ENCODE peak calls at places on chromosomes 13 and 19, in nine cellular contexts. One of them, this sample, is unnamed. For H3K4me1, the result is how much of the 10 kb centered on the place peaks cover.

GRCh38 chr13:30892966-30893365 is 13.1 kb upstream of the MEDAG start:
- ATAC-seq in A549: peak
- ATAC-seq in upper lobe of left lung: no peak
- ATAC-seq in left lung: peak
- ATAC-seq in IMR-90: peak
- ATAC-seq in CD4-positive, CD25-positive, alpha-beta regulatory T cell: no peak
- ATAC-seq in right cardiac atrium: peak
- ATAC-seq in lung: peak
- ATAC-seq in pancreas: peak
- ATAC-seq in this sample: peak

GRCh38 chr19:45782820-45783785 is 813 bp upstream of the DMPK start:
- ATAC-seq in pancreas: no peak
- ATAC-seq in A549: peak
- ATAC-seq in lung: no peak
- ATAC-seq in left lung: no peak
- ATAC-seq in upper lobe of left lung: no peak
- ATAC-seq in right cardiac atrium: peak
- ATAC-seq in CD4-positive, CD25-positive, alpha-beta regulatory T cell: no peak
- ATAC-seq in IMR-90: peak
- ATAC-seq in this sample: peak

GRCh38 chr13:23695196-23695595 is 125.0 kb downstream of the TNFRSF19 start:
- ATAC-seq in right cardiac atrium: peak
- ATAC-seq in IMR-90: no peak
- ATAC-seq in pancreas: no peak
- ATAC-seq in left lung: no peak
- ATAC-seq in lung: no peak
- ATAC-seq in CD4-positive, CD25-positive, alpha-beta regulatory T cell: no peak
- ATAC-seq in A549: no peak
- ATAC-seq in upper lobe of left lung: no peak
- ATAC-seq in this sample: no peak

GRCh38 chr13:99556867-99557443 is 55.7 kb downstream of the TM9SF2 start:
- ATAC-seq in lung: no peak
- ATAC-seq in pancreas: no peak
- ATAC-seq in CD4-positive, CD25-positive, alpha-beta regulatory T cell: no peak
- ATAC-seq in upper lobe of left lung: no peak
- ATAC-seq in A549: no peak
- ATAC-seq in left lung: no peak
- ATAC-seq in right cardiac atrium: no peak
- ATAC-seq in IMR-90: no peak
- ATAC-seq in this sample: no peak

GRCh38 chr19:41309225-41310030 is 544 bp upstream of the CCDC97 start:
- ATAC-seq in lung: no peak
- ATAC-seq in pancreas: peak
- ATAC-seq in right cardiac atrium: peak
- ATAC-seq in upper lobe of left lung: peak
- ATAC-seq in left lung: peak
- ATAC-seq in A549: peak
- ATAC-seq in IMR-90: peak
- ATAC-seq in CD4-positive, CD25-positive, alpha-beta regulatory T cell: no peak
- ATAC-seq in this sample: peak

GRCh38 chr13:46160065-46160464 is 21.9 kb downstream of the LCP1 start:
- ATAC-seq in right cardiac atrium: no peak
- ATAC-seq in IMR-90: no peak
- ATAC-seq in left lung: no peak
- ATAC-seq in pancreas: no peak
- ATAC-seq in upper lobe of left lung: no peak
- ATAC-seq in A549: no peak
- ATAC-seq in lung: no peak
- ATAC-seq in CD4-positive, CD25-positive, alpha-beta regulatory T cell: peak
- ATAC-seq in this sample: no peak

GRCh38 chr19:5978606-5979552 is 939 bp upstream of the RANBP3 start:
- ATAC-seq in lung: no peak
- ATAC-seq in IMR-90: no peak
- ATAC-seq in A549: no peak
- ATAC-seq in right cardiac atrium: peak
- ATAC-seq in left lung: no peak
- ATAC-seq in upper lobe of left lung: no peak
- ATAC-seq in pancreas: no peak
- ATAC-seq in CD4-positive, CD25-positive, alpha-beta regulatory T cell: no peak
- ATAC-seq in this sample: no peak

GRCh38 chr13:100423375-100423774 is 165.2 kb downstream of the GGACT start:
- ATAC-seq in upper lobe of left lung: no peak
- ATAC-seq in lung: no peak
- ATAC-seq in right cardiac atrium: no peak
- ATAC-seq in A549: no peak
- ATAC-seq in CD4-positive, CD25-positive, alpha-beta regulatory T cell: no peak
- ATAC-seq in pancreas: no peak
- ATAC-seq in IMR-90: peak
- ATAC-seq in left lung: peak
- ATAC-seq in this sample: no peak

GRCh38 chr19:48333467-48334384 is 8.4 kb downstream of the EMP3 start:
- ATAC-seq in pancreas: peak
- ATAC-seq in upper lobe of left lung: peak
- ATAC-seq in lung: peak
- ATAC-seq in right cardiac atrium: peak
- ATAC-seq in left lung: peak
- ATAC-seq in A549: peak
- ATAC-seq in IMR-90: peak
- ATAC-seq in CD4-positive, CD25-positive, alpha-beta regulatory T cell: peak
- ATAC-seq in this sample: peak

GRCh38 chr19:45729774-45730388 is 815 bp downstream of the FBXO46 start:
- ATAC-seq in left lung: peak
- ATAC-seq in IMR-90: peak
- ATAC-seq in right cardiac atrium: no peak
- ATAC-seq in lung: no peak
- ATAC-seq in upper lobe of left lung: peak
- ATAC-seq in A549: peak
- ATAC-seq in CD4-positive, CD25-positive, alpha-beta regulatory T cell: no peak
- ATAC-seq in pancreas: peak
- ATAC-seq in this sample: no peak

DNA sequence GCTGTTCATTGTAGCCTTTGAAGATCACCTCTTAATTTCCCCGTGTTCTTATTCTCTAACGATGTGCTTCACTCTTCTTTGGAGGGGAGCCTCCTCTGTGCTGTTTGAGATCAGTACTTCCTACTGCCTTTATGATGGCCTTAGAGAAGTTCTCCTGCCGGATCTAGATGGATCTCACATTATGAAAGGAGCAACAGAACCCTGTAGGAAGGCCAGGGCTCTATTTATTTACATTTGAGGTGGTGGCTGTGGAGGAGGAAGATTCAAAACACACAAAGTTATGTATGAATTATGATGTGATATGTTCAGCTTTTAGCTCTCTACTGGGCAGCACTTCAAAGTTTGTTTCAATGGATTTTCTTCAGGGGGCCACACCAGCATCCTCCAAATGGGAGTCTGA is 322.3 kb downstream of the DLEU7 start:
- ATAC-seq in upper lobe of left lung: no peak
- ATAC-seq in IMR-90: peak
- ATAC-seq in CD4-positive, CD25-positive, alpha-beta regulatory T cell: no peak
- ATAC-seq in right cardiac atrium: no peak
- ATAC-seq in pancreas: no peak
- ATAC-seq in A549: no peak
- ATAC-seq in lung: no peak
- ATAC-seq in left lung: no peak
- ATAC-seq in this sample: no peak
- H3K4me1 ChIP-seq in upper lobe of left lung: under half
- H3K4me1 ChIP-seq in IMR-90: under half
- H3K4me1 ChIP-seq in CD4-positive, CD25-positive, alpha-beta regulatory T cell: under half
- H3K4me1 ChIP-seq in right cardiac atrium: under half
- H3K4me1 ChIP-seq in pancreas: under half
- H3K4me1 ChIP-seq in A549: under half
- H3K4me1 ChIP-seq in lung: under half
- H3K4me1 ChIP-seq in left lung: under half
- H3K4me1 ChIP-seq in this sample: half or more

GRCh38 chr19:640606-641170 is 1.0 kb downstream of the FGF22 start:
- ATAC-seq in A549: no peak
- ATAC-seq in CD4-positive, CD25-positive, alpha-beta regulatory T cell: no peak
- ATAC-seq in right cardiac atrium: no peak
- ATAC-seq in left lung: no peak
- ATAC-seq in IMR-90: no peak
- ATAC-seq in upper lobe of left lung: no peak
- ATAC-seq in pancreas: no peak
- ATAC-seq in lung: no peak
- ATAC-seq in this sample: no peak
- H3K4me1 ChIP-seq in A549: under half
- H3K4me1 ChIP-seq in CD4-positive, CD25-positive, alpha-beta regulatory T cell: under half
- H3K4me1 ChIP-seq in right cardiac atrium: under half
- H3K4me1 ChIP-seq in left lung: under half
- H3K4me1 ChIP-seq in IMR-90: under half
- H3K4me1 ChIP-seq in upper lobe of left lung: under half
- H3K4me1 ChIP-seq in pancreas: under half
- H3K4me1 ChIP-seq in lung: under half
- H3K4me1 ChIP-seq in this sample: under half

GRCh38 chr19:3064011-3064330 is 1.7 kb upstream of the TLE5 start:
- ATAC-seq in left lung: no peak
- ATAC-seq in IMR-90: no peak
- ATAC-seq in upper lobe of left lung: no peak
- ATAC-seq in A549: no peak
- ATAC-seq in right cardiac atrium: no peak
- ATAC-seq in lung: no peak
- ATAC-seq in pancreas: no peak
- ATAC-seq in CD4-positive, CD25-positive, alpha-beta regulatory T cell: no peak
- ATAC-seq in this sample: no peak

GRCh38 chr19:3060852-3061182 is 1.5 kb downstream of the TLE5 start:
- ATAC-seq in pancreas: no peak
- ATAC-seq in left lung: no peak
- ATAC-seq in lung: no peak
- ATAC-seq in A549: no peak
- ATAC-seq in CD4-positive, CD25-positive, alpha-beta regulatory T cell: no peak
- ATAC-seq in IMR-90: no peak
- ATAC-seq in right cardiac atrium: no peak
- ATAC-seq in upper lobe of left lung: no peak
- ATAC-seq in this sample: no peak

GRCh38 chr19:3059653-3060052 is 2.6 kb downstream of the TLE5 start:
- ATAC-seq in CD4-positive, CD25-positive, alpha-beta regulatory T cell: no peak
- ATAC-seq in right cardiac atrium: no peak
- ATAC-seq in IMR-90: no peak
- ATAC-seq in A549: no peak
- ATAC-seq in left lung: no peak
- ATAC-seq in lung: no peak
- ATAC-seq in upper lobe of left lung: no peak
- ATAC-seq in pancreas: no peak
- ATAC-seq in this sample: no peak

GRCh38 chr19:3061214-3062161 is 807 bp downstream of the TLE5 start:
- ATAC-seq in A549: peak
- ATAC-seq in pancreas: peak
- ATAC-seq in lung: peak
- ATAC-seq in IMR-90: peak
- ATAC-seq in CD4-positive, CD25-positive, alpha-beta regulatory T cell: peak
- ATAC-seq in upper lobe of left lung: peak
- ATAC-seq in right cardiac atrium: peak
- ATAC-seq in left lung: peak
- ATAC-seq in this sample: peak

DNA sequence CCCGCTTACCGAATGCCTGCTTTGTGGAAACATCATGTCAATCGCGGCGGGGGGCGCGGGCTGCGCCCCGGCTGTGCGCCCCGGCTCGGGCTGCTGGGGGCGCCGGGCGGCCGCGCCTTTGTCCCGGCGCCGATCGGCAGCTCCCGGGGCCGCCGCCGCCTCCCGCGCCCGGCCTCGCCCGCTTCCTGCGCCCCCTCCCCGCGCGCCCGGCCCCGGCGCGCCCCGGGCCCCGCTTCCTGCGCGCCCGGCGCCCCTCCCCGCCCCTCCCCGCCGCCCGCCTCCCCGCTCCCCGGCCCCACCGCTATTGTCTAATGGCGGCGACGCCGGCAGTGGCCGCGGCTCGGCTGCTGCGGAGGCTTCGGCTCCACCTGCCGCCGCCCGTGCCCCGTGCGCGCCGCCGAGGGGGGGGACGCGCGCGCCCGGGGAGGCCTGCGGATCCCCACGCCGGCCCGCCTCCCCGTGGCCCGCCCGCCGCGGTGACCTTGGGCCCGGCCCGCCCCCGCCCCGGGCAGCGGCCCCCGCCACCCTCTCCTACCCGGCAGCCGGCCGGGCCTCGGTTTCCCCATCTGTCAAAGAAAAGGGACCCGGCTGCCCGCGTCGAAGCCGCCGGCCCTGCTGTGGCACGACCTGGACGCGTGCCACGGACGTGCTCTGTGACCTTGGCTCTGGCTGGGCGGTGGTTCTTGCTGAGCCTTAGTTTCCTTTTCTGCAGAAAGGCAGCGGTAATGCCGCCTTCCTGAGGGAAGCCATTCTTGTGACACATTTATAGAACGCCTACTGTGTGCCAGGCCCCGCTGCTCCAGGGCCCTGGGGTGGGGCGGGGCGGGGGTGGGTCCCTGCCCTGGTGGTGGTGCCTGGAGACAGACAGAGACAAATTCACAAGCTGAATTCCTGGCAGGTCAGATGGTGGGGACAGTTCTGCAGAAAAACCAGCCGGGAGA is at the start of gene TLE5:
- ATAC-seq in left lung: peak
- ATAC-seq in A549: peak
- ATAC-seq in lung: peak
- ATAC-seq in right cardiac atrium: peak
- ATAC-seq in CD4-positive, CD25-positive, alpha-beta regulatory T cell: peak
- ATAC-seq in IMR-90: peak
- ATAC-seq in upper lobe of left lung: peak
- ATAC-seq in pancreas: peak
- ATAC-seq in this sample: peak
- H3K4me1 ChIP-seq in left lung: under half
- H3K4me1 ChIP-seq in A549: under half
- H3K4me1 ChIP-seq in lung: under half
- H3K4me1 ChIP-seq in right cardiac atrium: under half
- H3K4me1 ChIP-seq in CD4-positive, CD25-positive, alpha-beta regulatory T cell: under half
- H3K4me1 ChIP-seq in IMR-90: under half
- H3K4me1 ChIP-seq in upper lobe of left lung: half or more
- H3K4me1 ChIP-seq in pancreas: under half
- H3K4me1 ChIP-seq in this sample: under half

GRCh38 chr19:4700573-4700970 is 23.1 kb downstream of the DPP9 start:
- ATAC-seq in CD4-positive, CD25-positive, alpha-beta regulatory T cell: no peak
- ATAC-seq in left lung: no peak
- ATAC-seq in right cardiac atrium: no peak
- ATAC-seq in lung: no peak
- ATAC-seq in pancreas: no peak
- ATAC-seq in IMR-90: no peak
- ATAC-seq in A549: no peak
- ATAC-seq in upper lobe of left lung: no peak
- ATAC-seq in this sample: no peak

GRCh38 chr19:4695224-4695731 is 25.1 kb upstream of the MYDGF start:
- ATAC-seq in CD4-positive, CD25-positive, alpha-beta regulatory T cell: no peak
- ATAC-seq in pancreas: no peak
- ATAC-seq in upper lobe of left lung: no peak
- ATAC-seq in A549: no peak
- ATAC-seq in right cardiac atrium: peak
- ATAC-seq in IMR-90: no peak
- ATAC-seq in left lung: no peak
- ATAC-seq in lung: no peak
- ATAC-seq in this sample: no peak

GRCh38 chr19:4699826-4700572 is 23.6 kb downstream of the DPP9 start:
- ATAC-seq in upper lobe of left lung: no peak
- ATAC-seq in A549: no peak
- ATAC-seq in lung: no peak
- ATAC-seq in IMR-90: no peak
- ATAC-seq in CD4-positive, CD25-positive, alpha-beta regulatory T cell: no peak
- ATAC-seq in right cardiac atrium: no peak
- ATAC-seq in pancreas: no peak
- ATAC-seq in left lung: no peak
- ATAC-seq in this sample: no peak

GRCh38 chr19:4694211-4694987 is 24.3 kb upstream of the MYDGF start:
- ATAC-seq in A549: peak
- ATAC-seq in lung: no peak
- ATAC-seq in right cardiac atrium: no peak
- ATAC-seq in IMR-90: peak
- ATAC-seq in CD4-positive, CD25-positive, alpha-beta regulatory T cell: no peak
- ATAC-seq in pancreas: peak
- ATAC-seq in upper lobe of left lung: no peak
- ATAC-seq in left lung: peak
- ATAC-seq in this sample: peak

GRCh38 chr19:4697304-4697703 is 26.3 kb downstream of the DPP9 start:
- ATAC-seq in A549: no peak
- ATAC-seq in CD4-positive, CD25-positive, alpha-beta regulatory T cell: no peak
- ATAC-seq in right cardiac atrium: no peak
- ATAC-seq in IMR-90: no peak
- ATAC-seq in lung: no peak
- ATAC-seq in left lung: no peak
- ATAC-seq in upper lobe of left lung: no peak
- ATAC-seq in pancreas: no peak
- ATAC-seq in this sample: no peak
- H3K4me1 ChIP-seq in A549: under half
- H3K4me1 ChIP-seq in CD4-positive, CD25-positive, alpha-beta regulatory T cell: under half
- H3K4me1 ChIP-seq in right cardiac atrium: under half
- H3K4me1 ChIP-seq in IMR-90: under half
- H3K4me1 ChIP-seq in lung: under half
- H3K4me1 ChIP-seq in left lung: under half
- H3K4me1 ChIP-seq in upper lobe of left lung: under half
- H3K4me1 ChIP-seq in pancreas: under half
- H3K4me1 ChIP-seq in this sample: under half

This sample was measured in gastroesophageal sphincter.